ENCODE peak calls at places on chromosomes 16 and 17, in seven cellular contexts. C, F, Z, S, L, B and Q are unnamed samples.

GRCh38 chr16:62225675-62226074 is 189.4 kb upstream of the CDH8 start:
- DNase-seq in B (no peak), Z (no peak), F (peak), L (no peak), C (peak), S (peak), Q (no peak)

GRCh38 chr16:19008245-19008644 is 24.5 kb downstream of the TMC7 start:
- DNase-seq in F (no peak), Z (no peak), S (peak), C (no peak), B (no peak), L (no peak), Q (no peak)

GRCh38 chr16:14501331-14502255 is 128.5 kb downstream of the PARN start:
- DNase-seq in Z (no peak), L (peak), S (peak), B (no peak), F (peak), C (peak), Q (peak)

GRCh38 chr16:84471316-84471715 is 33.1 kb downstream of the MEAK7 start:
- DNase-seq in F (no peak), B (no peak), C (no peak), Z (no peak), S (no peak), L (no peak), Q (peak)

GRCh38 chr17:15247891-15248529 is 17.1 kb downstream of the PMP22 start:
- DNase-seq in B (no peak), F (no peak), L (no peak), S (no peak), C (no peak), Z (no peak), Q (peak)

GRCh38 chr17:50120475-50121253 is 9.3 kb downstream of the SAMD14 start:
- DNase-seq in S (no peak), C (no peak), F (no peak), Z (no peak), B (no peak), L (peak), Q (no peak)

GRCh38 chr17:57471941-57472368 is 215.6 kb downstream of the MSI2 start:
- DNase-seq in S (no peak), F (no peak), L (peak), Z (no peak), C (no peak), B (no peak), Q (no peak)

GRCh38 chr17:31510273-31511175 is 119.0 kb downstream of the RAB11FIP4 start:
- DNase-seq in B (no peak), Z (no peak), F (peak), C (no peak), S (no peak), L (no peak), Q (no peak)

GRCh38 chr16:3058173-3059030 is 7.0 kb upstream of the IL32 start:
- DNase-seq in F (peak), B (peak), S (peak), C (peak), L (peak), Z (no peak), Q (no peak)

GRCh38 chr16:11107781-11108465 is 148.1 kb downstream of the SOCS1 start:
- DNase-seq in C (no peak), L (no peak), B (no peak), Z (no peak), S (peak), F (no peak), Q (no peak)

GRCh38 chr17:83135692-83136091 is 56.3 kb downstream of the METRNL start:
- DNase-seq in F (no peak), B (no peak), S (no peak), Z (no peak), C (no peak), L (no peak), Q (peak)

GRCh38 chr17:58083491-58084316 is 485 bp downstream of the DYNLL2 start:
- DNase-seq in S (peak), Z (peak), L (peak), F (peak), B (peak), C (no peak), Q (peak)

GRCh38 chr17:22443061-22443460 is 750.7 kb downstream of the KCNJ18 start:
- DNase-seq in Z (no peak), F (no peak), L (no peak), B (no peak), S (no peak), C (no peak), Q (peak)

GRCh38 chr17:80243526-80244433 is 16.9 kb upstream of the RNF213 start:
- DNase-seq in Z (no peak), F (no peak), B (no peak), L (no peak), C (no peak), S (no peak), Q (no peak)

GRCh38 chr17:42842286-42842685 is 2.1 kb upstream of the AOC2 start:
- DNase-seq in S (no peak), B (no peak), L (no peak), C (no peak), Z (no peak), F (no peak), Q (no peak)

GRCh38 chr16:27482397-27483082 is 67.2 kb downstream of the GTF3C1 start:
- DNase-seq in L (no peak), Z (no peak), C (no peak), B (no peak), S (no peak), F (no peak), Q (no peak)

GRCh38 chr17:55587608-55588139 is 76.4 kb upstream of the SMIM36 start:
- DNase-seq in F (no peak), L (no peak), B (no peak), S (peak), C (no peak), Z (no peak), Q (no peak)

GRCh38 chr17:79699386-79700036 is 31.2 kb upstream of the ENPP7 start:
- DNase-seq in S (no peak), L (no peak), F (no peak), C (no peak), B (no peak), Z (no peak), Q (no peak)

GRCh38 chr16:13897806-13898205 is 22.1 kb upstream of the ERCC4 start:
- DNase-seq in S (no peak), C (no peak), L (no peak), F (no peak), B (no peak), Z (no peak), Q (no peak)

GRCh38 chr17:46152423-46152822 is 40.8 kb downstream of the KANSL1 start:
- DNase-seq in C (peak), F (no peak), L (no peak), S (no peak), B (no peak), Z (no peak), Q (no peak)

GRCh38 chr17:81635973-81636504 is 873 bp downstream of the NPLOC4 start:
- DNase-seq in S (peak), L (no peak), B (no peak), Z (no peak), C (no peak), F (no peak), Q (no peak)

GRCh38 chr17:38748329-38749221 is at the start of gene PCGF2:
- DNase-seq in L (peak), S (peak), F (no peak), Z (no peak), C (peak), B (no peak), Q (peak)

GRCh38 chr16:55283776-55284717 is 40.0 kb upstream of the IRX6 start:
- DNase-seq in Z (no peak), B (no peak), F (no peak), L (peak), S (no peak), C (peak), Q (no peak)

GRCh38 chr16:11190585-11191565 is 65.1 kb downstream of the SOCS1 start:
- DNase-seq in S (peak), L (no peak), B (no peak), C (no peak), F (no peak), Z (no peak), Q (no peak)

GRCh38 chr17:10729334-10730193 is at the start of gene TMEM220:
- DNase-seq in Z (peak), F (peak), L (peak), S (peak), B (peak), C (peak), Q (peak)

GRCh38 chr17:57900991-57901743 is 51.3 kb upstream of the MRPS23 start:
- DNase-seq in B (no peak), F (no peak), S (no peak), L (no peak), C (peak), Z (no peak), Q (no peak)

GRCh38 chr16:88713568-88714419 is 7.5 kb downstream of the CTU2 start:
- DNase-seq in F (no peak), B (no peak), S (no peak), L (no peak), C (no peak), Z (no peak), Q (no peak)

GRCh38 chr17:5263441-5263840 is 18.6 kb upstream of the RABEP1 start:
- DNase-seq in C (no peak), L (no peak), B (no peak), Z (no peak), F (no peak), S (no peak), Q (no peak)